ENCODE peak calls at places on chromosomes 12 and 14, in seven cellular contexts. O is uterus; N is ovary; T is naive thymus-derived CD4-positive, alpha-beta T cell; X is upper lobe of left lung; Y is K562; Z is heart left ventricle. L is an unnamed sample. For H3K27me3, the result is how much of the 10 kb centered on the place peaks cover.

GRCh38 chr12:124027753-124028559 is 54.9 kb downstream of the ZNF664 start:
- DNase-seq in O (no peak), N (no peak), T (no peak), X (no peak), Y (no peak), Z (peak), L (no peak)

GRCh38 chr12:116146386-116146785 is 131.1 kb downstream of the MED13L start:
- DNase-seq in O (no peak), N (no peak), T (no peak), X (no peak), Y (no peak), Z (no peak), L (no peak)

GRCh38 chr12:6492838-6493579 is at the start of gene MRPL51:
- DNase-seq in O (peak), N (peak), T (peak), X (peak), Y (peak), Z (peak), L (peak)

GRCh38 chr12:92369643-92370042 is 224.0 kb upstream of the BTG1 start:
- DNase-seq in O (no peak), N (no peak), T (no peak), X (no peak), Y (no peak), Z (no peak), L (no peak)

GRCh38 chr12:68236421-68237059 is 10.9 kb upstream of the IL26 start:
- DNase-seq in O (no peak), N (no peak), T (no peak), X (no peak), Y (no peak), Z (no peak), L (peak)

GRCh38 chr14:98022541-98023520 is 1225.6 kb downstream of the VRK1 start:
- DNase-seq in O (no peak), N (no peak), T (no peak), X (no peak), Y (no peak), Z (no peak), L (no peak)

GRCh38 chr12:6351622-6352021 is 9.7 kb upstream of the TNFRSF1A start:
- DNase-seq in O (no peak), N (no peak), T (no peak), X (no peak), Y (no peak), Z (no peak), L (no peak)

GRCh38 chr12:109770104-109770860 is 56.7 kb downstream of the FAM222A start:
- DNase-seq in O (no peak), N (peak), T (no peak), X (peak), Y (no peak), Z (no peak), L (no peak)

GRCh38 chr12:96014932-96015599 is 18.9 kb upstream of the HAL start:
- DNase-seq in O (no peak), N (no peak), T (no peak), X (no peak), Y (no peak), Z (no peak), L (no peak)

GRCh38 chr12:3595721-3596120 is 104.7 kb downstream of the PRMT8 start:
- DNase-seq in O (no peak), N (no peak), T (no peak), X (no peak), Y (no peak), Z (no peak), L (no peak)

GRCh38 chr12:68901145-68901544 is 31.8 kb downstream of the CPM start:
- DNase-seq in O (no peak), N (no peak), T (no peak), X (no peak), Y (no peak), Z (no peak), L (no peak)

GRCh38 chr12:124651508-124652273 is 84.3 kb upstream of the NCOR2 start:
- DNase-seq in O (no peak), N (no peak), T (no peak), X (no peak), Y (no peak), Z (peak), L (no peak)

GRCh38 chr12:106248177-106248848 is 493 bp upstream of the CKAP4 start:
- DNase-seq in O (peak), N (peak), T (no peak), X (peak), Y (no peak), Z (peak), L (peak)

GRCh38 chr14:77154421-77154820 is 12.8 kb upstream of the ZDHHC22 start:
- DNase-seq in O (no peak), N (no peak), T (no peak), X (no peak), Y (no peak), Z (no peak), L (no peak)

GRCh38 chr14:55302770-55303472 is 31.7 kb downstream of the FBXO34 start:
- DNase-seq in O (no peak), N (no peak), T (no peak), X (no peak), Y (no peak), Z (no peak), L (no peak)

GRCh38 chr14:92352158-92352985 is 29.4 kb downstream of the SLC24A4 start:
- DNase-seq in O (no peak), N (no peak), T (no peak), X (peak), Y (peak), Z (no peak), L (no peak)

GRCh38 chr14:101584049-101584859 is 23.0 kb downstream of the DIO3 start:
- DNase-seq in O (peak), N (peak), T (no peak), X (no peak), Y (peak), Z (no peak), L (no peak)

GRCh38 chr14:100025111-100025510 is 40.1 kb upstream of the EVL start:
- DNase-seq in O (no peak), N (no peak), T (no peak), X (peak), Y (peak), Z (no peak), L (peak)

GRCh38 chr12:130494736-130495135 is 157.0 kb downstream of the PIWIL1 start:
- DNase-seq in O (no peak), N (no peak), T (no peak), X (no peak), Y (no peak), Z (no peak), L (no peak)

GRCh38 chr12:130496516-130497120 is 158.9 kb downstream of the PIWIL1 start:
- DNase-seq in O (no peak), N (no peak), T (no peak), X (no peak), Y (no peak), Z (no peak), L (no peak)

GRCh38 chr12:130495156-130495555 is 157.5 kb downstream of the PIWIL1 start:
- DNase-seq in O (no peak), N (no peak), T (no peak), X (no peak), Y (no peak), Z (no peak), L (no peak)

GRCh38 chr12:130491421-130492357 is 154.0 kb downstream of the PIWIL1 start:
- DNase-seq in O (no peak), N (no peak), T (no peak), X (no peak), Y (no peak), Z (no peak), L (no peak)

DNA sequence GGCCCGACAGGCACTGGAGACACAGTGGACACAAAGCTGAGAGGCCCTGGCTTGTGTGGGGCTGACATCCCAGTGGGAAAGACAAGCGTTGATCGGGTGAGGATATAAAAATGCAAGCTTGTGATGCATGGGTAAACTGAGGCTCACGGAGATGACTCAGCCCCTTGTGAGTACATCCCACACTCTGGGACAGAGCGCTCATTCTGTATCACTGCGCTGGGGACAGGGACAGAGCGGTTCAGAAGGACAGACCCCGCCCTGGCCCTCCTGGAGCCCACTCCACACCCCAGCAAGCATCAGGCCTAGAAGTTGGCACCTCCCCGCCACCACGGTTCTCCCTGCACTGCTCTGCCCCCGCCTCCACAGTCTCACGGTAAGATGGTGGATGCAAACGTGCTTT is 156.3 kb downstream of the PIWIL1 start:
- DNase-seq in O (no peak), N (no peak), T (no peak), X (no peak), Y (no peak), Z (no peak), L (no peak)
- H3K27me3 ChIP-seq in O (under half), N (under half), T (under half), X (under half), Y (under half), Z (under half), L (under half)

GRCh38 chr14:105830171-105830570 is 303.8 kb downstream of the TMEM121 start:
- DNase-seq in O (no peak), N (no peak), T (no peak), X (no peak), Y (no peak), Z (no peak), L (no peak)
- H3K27me3 ChIP-seq in O (under half), N (under half), T (under half), X (under half), Y (under half), Z (under half), L (under half)

GRCh38 chr12:52947738-52948423 is 1.0 kb upstream of the KRT18 start:
- DNase-seq in O (no peak), N (no peak), T (no peak), X (no peak), Y (peak), Z (no peak), L (no peak)
- H3K27me3 ChIP-seq in O (under half), N (under half), T (under half), X (under half), Y (under half), Z (under half), L (under half)

GRCh38 chr14:68792830-68793733 is at the start of gene ZFP36L1:
- DNase-seq in O (peak), N (peak), T (peak), X (peak), Y (peak), Z (peak), L (peak)

GRCh38 chr14:68794856-68795601 is 2.2 kb upstream of the ZFP36L1 start:
- DNase-seq in O (no peak), N (no peak), T (no peak), X (peak), Y (peak), Z (no peak), L (peak)

GRCh38 chr14:68794130-68794855 is 1.4 kb upstream of the ZFP36L1 start:
- DNase-seq in O (peak), N (peak), T (peak), X (peak), Y (no peak), Z (peak), L (peak)

GRCh38 chr14:68792022-68792829 is 641 bp downstream of the ZFP36L1 start:
- DNase-seq in O (peak), N (no peak), T (no peak), X (no peak), Y (peak), Z (peak), L (peak)

DNA sequence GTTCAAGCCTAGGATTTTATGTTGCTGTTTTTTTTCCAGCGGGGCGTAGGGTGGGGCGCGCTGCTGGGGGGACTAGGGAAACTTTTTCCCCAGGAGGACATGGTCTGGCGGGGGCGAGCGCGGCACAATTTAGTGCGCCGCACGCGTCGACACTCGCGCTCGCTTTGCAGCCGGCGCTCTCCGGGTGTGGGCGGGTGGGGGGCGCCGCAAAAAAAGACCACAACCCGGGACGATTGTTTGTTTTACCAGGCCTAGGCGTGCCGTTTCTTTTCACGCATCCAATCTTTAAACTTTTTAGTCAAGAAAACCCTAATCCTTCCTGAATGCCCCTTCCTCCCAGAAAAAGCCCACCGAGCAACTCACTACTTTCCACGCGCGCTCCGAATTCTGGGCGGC is 865 bp upstream of the ZFP36L1 start:
- DNase-seq in O (no peak), N (no peak), T (no peak), X (no peak), Y (peak), Z (peak), L (no peak)
- H3K27me3 ChIP-seq in O (under half), N (under half), T (under half), X (under half), Y (under half), Z (under half), L (under half)

L was measured in small intestine.